ENCODE peak calls at places on chromosome 19, in ten cellular contexts. O is activated CD8-positive, alpha-beta memory T cell treated with anti-CD3 and anti-CD28 coated beads for 1 hour; D is stimulated activated CD4-positive, alpha-beta T cell treated with anti-CD3 and anti-CD28 coated beads, Interleukin-4, amount 100 ng/mL, for 1 hour; E is stimulated activated CD8-positive, alpha-beta memory T cell treated with anti-CD3 and anti-CD28 coated beads, Interleukin-7, amount 100 ng/mL, for 1 hour; Y is choroid plexus epithelial cell; T is H7; G is adipocyte; J is AG10803; S is left cardiac atrium; A is heart right ventricle. I is an unnamed sample.
A peak's percentile ranks its signal among the peaks of the same experiment; 100 is the strongest.

GRCh38 chr19:46225558-46226004 is 4.0 kb upstream of the IGFL1 start:
- DNase-seq in O (no peak), D (no peak), E (no peak), Y (peak; percentile 25), T (no peak), G (peak; percentile 11), J (peak; percentile 34), S (no peak), A (no peak), I (no peak)

GRCh38 chr19:49475995-49476880 is 2.2 kb downstream of the FLT3LG start:
- DNase-seq in O (no peak), D (peak; percentile 80), E (no peak), Y (peak; percentile 60), T (peak; percentile 95), G (peak; percentile 64), J (no peak), S (peak; percentile 61), A (no peak), I (no peak)

GRCh38 chr19:17294051-17294891 is 9.0 kb downstream of the ABHD8 start:
- DNase-seq in O (no peak), D (peak; percentile 61), E (no peak), Y (no peak), T (peak; percentile 97), G (peak; percentile 47), J (no peak), S (no peak), A (no peak), I (no peak)

GRCh38 chr19:8340341-8341096 is 2.5 kb downstream of the KANK3 start:
- DNase-seq in O (no peak), D (no peak), E (no peak), Y (no peak), T (peak; percentile 75), G (no peak), J (no peak), S (peak; percentile 79), A (peak; percentile 90), I (no peak)

GRCh38 chr19:16061943-16062342 is 14.4 kb upstream of the TPM4 start:
- DNase-seq in O (no peak), D (no peak), E (no peak), Y (no peak), T (no peak), G (no peak), J (no peak), S (no peak), A (no peak), I (no peak)

GRCh38 chr19:13499682-13500081 is 6.6 kb downstream of the CACNA1A start:
- DNase-seq in O (no peak), D (no peak), E (no peak), Y (no peak), T (no peak), G (no peak), J (no peak), S (no peak), A (no peak), I (no peak)

GRCh38 chr19:2820112-2820702 is 539 bp downstream of the ZNF554 start:
- DNase-seq in O (no peak), D (peak; percentile 11), E (no peak), Y (no peak), T (no peak), G (peak; percentile 35), J (no peak), S (no peak), A (no peak), I (no peak)

GRCh38 chr19:5210556-5210955 is 130.1 kb downstream of the PTPRS start:
- DNase-seq in O (no peak), D (no peak), E (no peak), Y (no peak), T (peak; percentile 41), G (no peak), J (no peak), S (no peak), A (no peak), I (no peak)

GRCh38 chr19:1183543-1184172 is 9.6 kb upstream of the SBNO2 start:
- DNase-seq in O (no peak), D (no peak), E (no peak), Y (no peak), T (peak; percentile 67), G (peak; percentile 57), J (no peak), S (no peak), A (no peak), I (no peak)

GRCh38 chr19:33826521-33826920 is 29.9 kb downstream of the KCTD15 start:
- DNase-seq in O (no peak), D (no peak), E (no peak), Y (no peak), T (no peak), G (no peak), J (no peak), S (no peak), A (no peak), I (no peak)

GRCh38 chr19:51354742-51355148 is 11.4 kb downstream of the ETFB start:
- DNase-seq in O (no peak), D (no peak), E (no peak), Y (peak; percentile 57), T (peak; percentile 88), G (no peak), J (no peak), S (peak; percentile 2), A (no peak), I (no peak)

GRCh38 chr19:13842294-13843103 is 34.4 kb upstream of the NANOS3 start:
- DNase-seq in O (no peak), D (peak; percentile 62), E (no peak), Y (peak; percentile 78), T (peak; percentile 95), G (peak; percentile 87), J (peak; percentile 79), S (peak; percentile 91), A (peak; percentile 92), I (no peak)